ENCODE peak calls at places on chromosome 16, in six cellular contexts. U is H1, A is HepG2, I is SK-N-SH, L is GM12878, R is K562. W is an unnamed sample.

GRCh38 chr16:50295541-50296132 is 29.3 kb downstream of the ADCY7 start:
- DNase-seq in U (no peak), A (no peak), I (no peak), L (no peak), R (no peak), W (no peak)

GRCh38 chr16:71216714-71217113 is 13.8 kb downstream of the HYDIN start:
- DNase-seq in U (no peak), A (no peak), I (no peak), L (no peak), R (no peak), W (no peak)

GRCh38 chr16:89495121-89495520 is 4.8 kb upstream of the ANKRD11 start:
- DNase-seq in U (no peak), A (no peak), I (no peak), L (no peak), R (no peak), W (no peak)

GRCh38 chr16:50999181-50999580 is 151.9 kb downstream of the SALL1 start:
- DNase-seq in U (no peak), A (no peak), I (no peak), L (no peak), R (no peak), W (no peak)

GRCh38 chr16:6684076-6684673 is 648.5 kb upstream of the RBFOX1 start:
- DNase-seq in U (peak; percentile 66), A (peak; percentile 5), I (peak; percentile 36), L (no peak), R (peak; percentile 29), W (peak; percentile 25)

GRCh38 chr16:70730944-70731343 is 45.1 kb upstream of the MTSS2 start:
- DNase-seq in U (no peak), A (no peak), I (no peak), L (no peak), R (no peak), W (no peak)

GRCh38 chr16:81500833-81501521 is 56.4 kb downstream of the CMIP start:
- DNase-seq in U (no peak), A (no peak), I (no peak), L (no peak), R (no peak), W (no peak)

GRCh38 chr16:86618431-86619262 is 40.3 kb downstream of the FOXL1 start:
- DNase-seq in U (no peak), A (no peak), I (no peak), L (no peak), R (no peak), W (no peak)

GRCh38 chr16:23950898-23951297 is 115.1 kb downstream of the PRKCB start:
- DNase-seq in U (no peak), A (no peak), I (no peak), L (no peak), R (no peak), W (no peak)

GRCh38 chr16:4081577-4082021 is 34.6 kb downstream of the ADCY9 start:
- DNase-seq in U (no peak), A (no peak), I (peak; percentile 42), L (no peak), R (no peak), W (no peak)

GRCh38 chr16:62018301-62019060 is 17.8 kb downstream of the CDH8 start:
- DNase-seq in U (no peak), A (no peak), I (no peak), L (no peak), R (no peak), W (no peak)

GRCh38 chr16:86772231-86772510 is 193.8 kb downstream of the FOXL1 start:
- DNase-seq in U (no peak), A (no peak), I (no peak), L (no peak), R (no peak), W (no peak)

GRCh38 chr16:17369441-17369951 is 101.3 kb downstream of the XYLT1 start:
- DNase-seq in U (no peak), A (no peak), I (no peak), L (peak; percentile 53), R (no peak), W (no peak)

GRCh38 chr16:87812200-87812656 is 46.4 kb upstream of the KLHDC4 start:
- DNase-seq in U (no peak), A (peak; percentile 68), I (peak; percentile 65), L (no peak), R (no peak), W (peak; percentile 41)

GRCh38 chr16:57316390-57317017 is 32.0 kb upstream of the PLLP start:
- DNase-seq in U (peak; percentile 23), A (no peak), I (no peak), L (no peak), R (no peak), W (no peak)

GRCh38 chr16:75112281-75113045 is 4.1 kb downstream of the LDHD start:
- DNase-seq in U (no peak), A (no peak), I (no peak), L (no peak), R (no peak), W (no peak)

GRCh38 chr16:82753821-82754220 is 127.1 kb downstream of the CDH13 start:
- DNase-seq in U (no peak), A (no peak), I (no peak), L (no peak), R (no peak), W (no peak)

GRCh38 chr16:50329446-50330189 is 39.2 kb downstream of the BRD7 start:
- DNase-seq in U (no peak), A (peak; percentile 63), I (no peak), L (no peak), R (no peak), W (no peak)

GRCh38 chr16:27991876-27992275 is 71.6 kb downstream of the GSG1L start:
- DNase-seq in U (no peak), A (no peak), I (no peak), L (no peak), R (no peak), W (no peak)

GRCh38 chr16:88783391-88784073 is 1.5 kb downstream of the PIEZO1 start:
- DNase-seq in U (no peak), A (no peak), I (no peak), L (no peak), R (no peak), W (no peak)

GRCh38 chr16:85174871-85175723 is 62.8 kb upstream of the CIBAR2 start:
- DNase-seq in U (no peak), A (no peak), I (no peak), L (no peak), R (no peak), W (no peak)

GRCh38 chr16:85173077-85173980 is 61.1 kb upstream of the CIBAR2 start:
- DNase-seq in U (no peak), A (no peak), I (peak; percentile 87), L (no peak), R (peak; percentile 80), W (no peak)

GRCh38 chr16:85175724-85176233 is 63.5 kb upstream of the CIBAR2 start:
- DNase-seq in U (no peak), A (no peak), I (no peak), L (no peak), R (no peak), W (no peak)

GRCh38 chr16:85172465-85173071 is 60.3 kb upstream of the CIBAR2 start:
- DNase-seq in U (peak; percentile 70), A (peak; percentile 75), I (peak; percentile 83), L (no peak), R (peak; percentile 53), W (peak; percentile 74)

DNA sequence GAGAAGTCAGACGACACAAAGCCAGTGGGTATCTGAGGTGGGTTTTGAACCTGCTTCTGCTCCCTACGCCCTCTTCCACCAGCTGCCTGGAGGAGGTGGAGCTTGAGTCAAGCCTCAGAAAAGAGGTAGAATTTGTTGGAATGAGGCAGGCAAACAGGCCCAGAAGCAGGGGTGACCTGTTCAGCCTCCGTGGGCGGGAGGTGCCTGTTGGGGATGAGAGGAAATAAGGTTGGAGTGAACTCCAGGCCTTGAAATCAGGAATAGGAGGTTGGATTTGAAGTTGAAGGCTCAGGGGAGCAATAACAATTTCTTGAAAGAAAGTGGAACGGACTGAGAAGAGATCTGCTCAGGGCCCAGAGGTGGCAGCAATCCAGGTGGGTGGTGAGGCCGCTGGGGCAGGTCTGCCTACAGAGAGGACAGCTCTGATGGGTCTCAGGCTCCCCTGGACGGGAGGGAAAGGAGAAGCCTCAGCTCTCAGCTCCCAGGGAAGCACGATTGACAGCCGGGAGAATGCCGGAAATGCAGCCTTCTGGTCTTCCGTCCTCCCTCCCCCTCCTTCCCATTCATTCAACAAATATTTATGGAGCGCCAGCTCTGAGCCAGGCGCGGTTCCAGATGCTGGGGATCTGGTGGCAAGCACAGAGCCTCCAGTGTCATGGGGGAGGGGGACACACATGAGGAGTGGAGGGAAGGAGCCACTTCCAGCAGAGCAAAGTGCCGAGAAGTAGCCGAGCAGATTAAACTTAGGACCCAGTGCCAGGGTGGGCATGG is 61.9 kb upstream of the CIBAR2 start:
- DNase-seq in U (no peak), A (peak; percentile 53), I (peak; percentile 80), L (no peak), R (no peak), W (peak; percentile 76)
- TF ChIP-seq JUND in U (no peak), A (no peak), I (no peak), L (no peak), R (no peak), W (no peak)

DNA sequence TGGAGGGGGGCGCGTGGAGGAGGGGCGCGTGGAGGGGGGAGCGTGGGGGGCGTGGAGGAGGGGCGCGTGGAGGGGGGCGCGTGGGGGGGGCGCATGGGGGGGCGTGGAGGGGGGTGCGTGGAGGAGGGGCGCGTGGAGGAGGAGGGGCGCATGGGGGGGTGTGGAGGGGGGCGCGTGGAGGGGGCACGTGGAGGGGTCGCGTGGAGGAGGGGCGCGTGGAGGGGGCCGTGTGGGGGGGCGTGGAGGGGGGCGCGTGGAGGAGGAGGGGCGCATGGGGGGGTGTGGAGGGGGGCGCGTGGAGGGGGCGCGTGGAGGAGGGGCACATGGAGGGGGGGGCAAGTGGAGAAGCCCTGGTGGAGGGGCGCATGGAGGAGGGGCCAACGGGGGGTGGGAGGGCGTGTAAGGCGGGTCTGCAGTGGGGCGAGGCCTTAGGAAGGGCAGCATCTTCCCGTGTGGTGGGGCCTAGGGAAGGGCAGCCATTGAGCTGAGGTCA is 7.3 kb downstream of the MSLN start:
- DNase-seq in U (no peak), A (no peak), I (peak; percentile 68), L (no peak), R (no peak), W (no peak)
- TF ChIP-seq JUND in U (no peak), A (no peak), I (no peak), L (no peak), R (no peak), W (no peak)

GRCh38 chr16:54062361-54063346 is 223.9 kb downstream of the IRX3 start:
- DNase-seq in U (peak; percentile 47), A (no peak), I (no peak), L (no peak), R (no peak), W (no peak)
- TF ChIP-seq JUND in U (no peak), A (no peak), I (no peak), L (no peak), R (no peak), W (no peak)

DNA sequence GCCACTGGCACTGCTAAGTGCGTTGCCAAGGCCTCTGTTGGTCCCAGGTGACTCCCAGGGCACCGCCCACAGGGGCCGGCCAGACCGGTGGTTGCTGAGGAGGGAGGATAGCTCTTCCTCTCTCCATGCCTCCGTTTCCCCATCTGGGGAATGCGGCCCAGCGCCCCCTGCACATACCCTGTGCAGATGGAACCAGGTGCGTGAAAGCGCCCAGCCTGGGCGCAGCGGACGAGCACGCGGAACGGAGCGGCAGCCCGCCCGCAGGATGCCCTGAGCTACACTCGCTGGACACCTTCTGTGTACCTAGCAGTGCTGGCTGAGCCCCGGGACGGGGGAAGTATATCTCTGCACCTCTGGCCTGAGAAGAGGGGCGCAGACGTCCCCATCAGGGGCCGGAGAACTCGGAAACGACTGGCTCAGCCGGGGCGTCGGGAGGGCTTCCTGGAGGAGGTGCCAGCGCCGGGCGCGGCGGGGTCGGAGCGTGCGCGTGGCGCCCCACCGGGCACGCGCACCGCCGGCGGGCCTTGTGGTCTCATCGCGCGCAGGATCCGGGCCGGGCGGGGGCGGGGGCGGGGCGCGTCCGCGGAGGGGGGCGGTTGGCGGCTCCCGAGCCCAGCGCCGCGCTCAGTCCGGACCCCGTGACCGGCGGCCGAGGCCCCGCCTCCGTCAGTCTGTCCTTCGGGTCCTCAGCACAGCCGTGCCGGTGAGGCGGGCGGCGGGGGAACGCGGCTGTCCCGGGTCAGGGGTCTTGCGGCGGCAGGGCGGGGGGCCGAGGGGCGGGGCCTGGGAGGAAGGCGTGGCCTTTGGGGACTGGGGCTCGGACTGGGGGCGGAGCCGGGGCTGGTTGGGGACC is at the start of the genes CCDC78 and HAGHL:
- DNase-seq in U (peak; percentile 91), A (no peak), I (peak; percentile 94), L (no peak), R (peak; percentile 89), W (peak; percentile 84)
- TF ChIP-seq JUND in U (no peak), A (no peak), I (no peak), L (no peak), R (no peak), W (no peak)

W was measured in T47D.